ENCODE peak calls at places on chromosome 7, in five cellular contexts. I, Y, Z, J and M are unnamed samples.

GRCh38 chr7:16816820-16817219 is 12.0 kb upstream of the AGR2 start:
- DNase-seq in I (no peak), Y (no peak), Z (no peak), J (no peak), M (no peak)

GRCh38 chr7:105149827-105150226 is 135.8 kb downstream of the KMT2E start:
- DNase-seq in I (no peak), Y (no peak), Z (no peak), J (no peak), M (no peak)

GRCh38 chr7:105298439-105298894 is 90.3 kb downstream of the SRPK2 start:
- DNase-seq in I (no peak), Y (no peak), Z (no peak), J (no peak), M (no peak)

GRCh38 chr7:7534031-7534430 is 1.6 kb downstream of the COL28A1 start:
- DNase-seq in I (no peak), Y (no peak), Z (no peak), J (no peak), M (no peak)

GRCh38 chr7:114007391-114007790 is 88.6 kb upstream of the PPP1R3A start:
- DNase-seq in I (no peak), Y (no peak), Z (no peak), J (no peak), M (no peak)

GRCh38 chr7:22435105-22435504 is 64.9 kb downstream of the STEAP1B start:
- DNase-seq in I (no peak), Y (no peak), Z (no peak), J (no peak), M (no peak)

GRCh38 chr7:39667354-39667923 is 44.1 kb downstream of the RALA start:
- DNase-seq in I (no peak), Y (no peak), Z (no peak), J (no peak), M (no peak)

GRCh38 chr7:12756841-12757240 is 69.4 kb downstream of the ARL4A start:
- DNase-seq in I (no peak), Y (no peak), Z (no peak), J (no peak), M (no peak)

GRCh38 chr7:55546826-55547225 is 25.5 kb downstream of the VOPP1 start:
- DNase-seq in I (no peak), Y (no peak), Z (peak), J (no peak), M (no peak)

GRCh38 chr7:105618016-105618296 is 36.7 kb upstream of the EFCAB10 start:
- DNase-seq in I (no peak), Y (no peak), Z (no peak), J (no peak), M (no peak)

GRCh38 chr7:50953303-50953702 is 170.6 kb upstream of the GRB10 start:
- DNase-seq in I (no peak), Y (no peak), Z (no peak), J (no peak), M (no peak)

GRCh38 chr7:1192171-1192676 is 32.2 kb upstream of the ZFAND2A start:
- DNase-seq in I (no peak), Y (no peak), Z (no peak), J (no peak), M (no peak)
- TF ChIP-seq TAF1 in I (no peak), Y (no peak), Z (no peak), J (no peak), M (no peak)

DNA sequence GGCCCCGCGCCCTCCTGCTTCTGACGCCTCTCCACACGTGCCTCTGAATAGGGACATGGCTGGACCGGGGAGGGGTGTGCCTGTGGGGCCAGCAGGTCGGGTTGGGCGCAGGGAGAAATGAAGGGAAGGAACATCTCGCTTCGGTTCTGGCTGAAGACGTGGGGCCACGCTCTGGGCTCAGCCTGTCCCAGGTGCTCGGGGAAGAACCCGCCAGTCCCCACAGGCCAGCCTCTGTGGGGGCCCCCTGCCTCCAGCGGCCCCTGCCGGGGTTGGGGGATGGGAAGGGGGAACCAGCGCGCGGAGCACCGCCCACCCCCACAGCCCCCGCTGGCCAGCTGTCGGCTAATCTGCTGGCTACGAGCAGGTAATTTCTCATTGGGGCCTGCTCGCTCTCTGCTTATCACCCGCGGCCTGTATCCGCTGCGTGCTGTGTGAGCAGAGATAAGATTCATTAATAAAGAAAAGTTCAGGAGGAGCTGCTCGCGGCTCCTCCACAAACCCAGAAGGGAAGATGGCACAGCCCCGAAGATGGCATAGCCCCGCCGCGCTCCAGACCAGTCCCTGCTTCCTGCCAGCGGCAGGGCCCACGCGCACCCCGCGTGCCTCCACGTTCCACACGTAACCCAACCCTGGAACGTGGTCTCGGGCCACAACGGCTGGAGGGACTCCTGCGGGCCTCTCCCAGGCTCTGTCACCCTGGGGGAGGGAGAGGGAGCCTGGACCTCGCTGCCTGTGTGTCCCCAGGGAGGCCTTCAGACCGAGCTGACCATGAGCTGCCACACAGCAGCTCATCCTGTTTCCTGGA is 186.3 kb downstream of the ELFN1 start:
- DNase-seq in I (no peak), Y (peak), Z (no peak), J (no peak), M (no peak)
- TF ChIP-seq POLR2A in I (no peak), Y (peak), Z (no peak), J (no peak), M (no peak)

GRCh38 chr7:2800220-2800922 is 43.7 kb downstream of the GNA12 start:
- DNase-seq in I (no peak), Y (no peak), Z (no peak), J (no peak), M (no peak)
- TF ChIP-seq POLR2AphosphoS5 in I (no peak), Y (no peak), Z (no peak), J (no peak), M (no peak)

GRCh38 chr7:32594965-32595364 is 99.7 kb downstream of the AVL9 start:
- DNase-seq in I (no peak), Y (no peak), Z (no peak), J (no peak), M (no peak)
- TF ChIP-seq TAF1 in I (no peak), Y (no peak), Z (no peak), J (no peak), M (no peak)

GRCh38 chr7:80493121-80493849 is 18.6 kb downstream of the GNAT3 start:
- DNase-seq in I (no peak), Y (no peak), Z (no peak), J (no peak), M (no peak)

GRCh38 chr7:80488851-80489370 is 23.0 kb downstream of the GNAT3 start:
- DNase-seq in I (no peak), Y (no peak), Z (no peak), J (no peak), M (no peak)

GRCh38 chr7:80485721-80486120 is 26.1 kb downstream of the GNAT3 start:
- DNase-seq in I (no peak), Y (no peak), Z (no peak), J (no peak), M (no peak)

GRCh38 chr7:80491462-80491861 is 20.4 kb downstream of the GNAT3 start:
- DNase-seq in I (no peak), Y (no peak), Z (no peak), J (no peak), M (no peak)

GRCh38 chr7:80488406-80488805 is 23.5 kb downstream of the GNAT3 start:
- DNase-seq in I (no peak), Y (no peak), Z (no peak), J (no peak), M (no peak)
- TF ChIP-seq POLR2A in I (no peak), Y (no peak), Z (no peak), J (no peak), M (no peak)